ENCODE peak calls at places on chromosomes 13 and 19, in ten cellular contexts. One of them, this sample, is unnamed.

GRCh38 chr19:55913643-55914268 is 18.4 kb downstream of the NLRP13 start:
- DNase-seq in activated B cell treated with CpG ODN at 0.5 μM for 24 hours: no peak
- DNase-seq in bronchial epithelial cell: no peak
- DNase-seq in sigmoid colon: no peak
- DNase-seq in testis: no peak
- DNase-seq in CD4-positive, alpha-beta T cell: no peak
- DNase-seq in activated CD8-positive, alpha-beta T cell treated with anti-CD3 and anti-CD28 coated beads for 36 hours: peak
- DNase-seq in stomach: no peak
- DNase-seq in cardiac fibroblast: no peak
- DNase-seq in uterus: no peak
- DNase-seq in this sample: no peak

GRCh38 chr19:39032164-39032918 is at the start of gene FBXO27:
- DNase-seq in activated B cell treated with CpG ODN at 0.5 μM for 24 hours: no peak
- DNase-seq in bronchial epithelial cell: peak
- DNase-seq in sigmoid colon: no peak
- DNase-seq in testis: peak
- DNase-seq in CD4-positive, alpha-beta T cell: peak
- DNase-seq in activated CD8-positive, alpha-beta T cell treated with anti-CD3 and anti-CD28 coated beads for 36 hours: peak
- DNase-seq in stomach: no peak
- DNase-seq in cardiac fibroblast: peak
- DNase-seq in uterus: no peak
- DNase-seq in this sample: peak

GRCh38 chr13:111630411-111630810 is 310.0 kb downstream of the TEX29 start:
- DNase-seq in activated B cell treated with CpG ODN at 0.5 μM for 24 hours: no peak
- DNase-seq in bronchial epithelial cell: no peak
- DNase-seq in sigmoid colon: no peak
- DNase-seq in testis: no peak
- DNase-seq in CD4-positive, alpha-beta T cell: no peak
- DNase-seq in activated CD8-positive, alpha-beta T cell treated with anti-CD3 and anti-CD28 coated beads for 36 hours: no peak
- DNase-seq in stomach: no peak
- DNase-seq in cardiac fibroblast: no peak
- DNase-seq in uterus: no peak
- DNase-seq in this sample: no peak

GRCh38 chr19:2173841-2174577 is 10.3 kb downstream of the DOT1L start:
- DNase-seq in activated B cell treated with CpG ODN at 0.5 μM for 24 hours: no peak
- DNase-seq in bronchial epithelial cell: no peak
- DNase-seq in sigmoid colon: no peak
- DNase-seq in testis: peak
- DNase-seq in CD4-positive, alpha-beta T cell: no peak
- DNase-seq in activated CD8-positive, alpha-beta T cell treated with anti-CD3 and anti-CD28 coated beads for 36 hours: peak
- DNase-seq in stomach: no peak
- DNase-seq in cardiac fibroblast: no peak
- DNase-seq in uterus: no peak
- DNase-seq in this sample: no peak

GRCh38 chr19:10565028-10565566 is 713 bp downstream of the KRI1 start:
- DNase-seq in activated B cell treated with CpG ODN at 0.5 μM for 24 hours: no peak
- DNase-seq in bronchial epithelial cell: no peak
- DNase-seq in sigmoid colon: peak
- DNase-seq in testis: no peak
- DNase-seq in CD4-positive, alpha-beta T cell: peak
- DNase-seq in activated CD8-positive, alpha-beta T cell treated with anti-CD3 and anti-CD28 coated beads for 36 hours: peak
- DNase-seq in stomach: peak
- DNase-seq in cardiac fibroblast: peak
- DNase-seq in uterus: peak
- DNase-seq in this sample: peak

GRCh38 chr19:27774337-27774736 is 1438.6 kb downstream of the UQCRFS1 start:
- DNase-seq in activated B cell treated with CpG ODN at 0.5 μM for 24 hours: no peak
- DNase-seq in bronchial epithelial cell: no peak
- DNase-seq in sigmoid colon: no peak
- DNase-seq in testis: no peak
- DNase-seq in CD4-positive, alpha-beta T cell: no peak
- DNase-seq in activated CD8-positive, alpha-beta T cell treated with anti-CD3 and anti-CD28 coated beads for 36 hours: peak
- DNase-seq in stomach: no peak
- DNase-seq in cardiac fibroblast: peak
- DNase-seq in uterus: no peak
- DNase-seq in this sample: no peak

GRCh38 chr19:5023128-5023571 is 54.2 kb downstream of the KDM4B start:
- DNase-seq in activated B cell treated with CpG ODN at 0.5 μM for 24 hours: no peak
- DNase-seq in bronchial epithelial cell: no peak
- DNase-seq in sigmoid colon: peak
- DNase-seq in testis: peak
- DNase-seq in CD4-positive, alpha-beta T cell: no peak
- DNase-seq in activated CD8-positive, alpha-beta T cell treated with anti-CD3 and anti-CD28 coated beads for 36 hours: no peak
- DNase-seq in stomach: no peak
- DNase-seq in cardiac fibroblast: no peak
- DNase-seq in uterus: peak
- DNase-seq in this sample: no peak

GRCh38 chr13:50236898-50237318 is 221.7 kb downstream of the KCNRG start:
- DNase-seq in activated B cell treated with CpG ODN at 0.5 μM for 24 hours: no peak
- DNase-seq in bronchial epithelial cell: no peak
- DNase-seq in sigmoid colon: no peak
- DNase-seq in testis: no peak
- DNase-seq in CD4-positive, alpha-beta T cell: no peak
- DNase-seq in activated CD8-positive, alpha-beta T cell treated with anti-CD3 and anti-CD28 coated beads for 36 hours: peak
- DNase-seq in stomach: no peak
- DNase-seq in cardiac fibroblast: peak
- DNase-seq in uterus: no peak
- DNase-seq in this sample: peak

GRCh38 chr13:30038884-30039283 is 188.5 kb upstream of the UBL3 start:
- DNase-seq in activated B cell treated with CpG ODN at 0.5 μM for 24 hours: no peak
- DNase-seq in bronchial epithelial cell: no peak
- DNase-seq in sigmoid colon: no peak
- DNase-seq in testis: no peak
- DNase-seq in CD4-positive, alpha-beta T cell: no peak
- DNase-seq in activated CD8-positive, alpha-beta T cell treated with anti-CD3 and anti-CD28 coated beads for 36 hours: no peak
- DNase-seq in stomach: no peak
- DNase-seq in cardiac fibroblast: peak
- DNase-seq in uterus: peak
- DNase-seq in this sample: no peak

GRCh38 chr19:12841094-12841493 is 2.8 kb downstream of the MAST1 start:
- DNase-seq in activated B cell treated with CpG ODN at 0.5 μM for 24 hours: no peak
- DNase-seq in bronchial epithelial cell: no peak
- DNase-seq in sigmoid colon: no peak
- DNase-seq in testis: peak
- DNase-seq in CD4-positive, alpha-beta T cell: no peak
- DNase-seq in activated CD8-positive, alpha-beta T cell treated with anti-CD3 and anti-CD28 coated beads for 36 hours: peak
- DNase-seq in stomach: no peak
- DNase-seq in cardiac fibroblast: peak
- DNase-seq in uterus: no peak
- DNase-seq in this sample: no peak

DNA sequence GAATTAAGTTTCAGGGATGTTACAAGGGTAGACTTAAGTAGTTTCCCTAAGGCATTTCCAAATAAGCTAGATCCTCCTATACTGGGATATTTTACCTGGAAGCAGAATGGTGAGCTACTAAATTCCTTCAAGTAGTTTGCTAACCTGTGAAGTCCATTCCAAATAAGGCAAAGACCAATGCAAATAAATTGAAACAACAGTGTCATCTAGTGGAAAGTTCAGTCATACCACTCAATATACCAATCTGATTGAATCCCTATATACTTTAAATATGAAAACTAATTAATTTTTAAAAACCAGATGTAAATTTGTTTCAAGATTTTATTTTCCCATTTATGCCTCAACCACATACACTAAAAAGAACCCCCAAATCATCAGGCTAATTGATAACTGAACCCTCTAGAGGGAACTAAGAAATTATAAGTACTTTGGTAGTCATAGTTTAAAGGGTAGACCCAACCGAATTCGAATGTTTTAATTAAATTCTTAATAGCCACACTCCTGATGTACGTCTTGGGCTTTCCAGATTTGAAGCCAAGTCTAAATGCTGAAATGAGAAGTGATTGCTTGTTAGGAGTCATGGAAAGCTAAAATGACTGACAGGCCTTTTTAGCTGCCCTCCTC is 223.7 kb downstream of the TBC1D4 start:
- DNase-seq in activated B cell treated with CpG ODN at 0.5 μM for 24 hours: no peak
- DNase-seq in bronchial epithelial cell: peak
- DNase-seq in sigmoid colon: no peak
- DNase-seq in testis: no peak
- DNase-seq in CD4-positive, alpha-beta T cell: no peak
- DNase-seq in activated CD8-positive, alpha-beta T cell treated with anti-CD3 and anti-CD28 coated beads for 36 hours: no peak
- DNase-seq in stomach: no peak
- DNase-seq in cardiac fibroblast: peak
- DNase-seq in uterus: no peak
- DNase-seq in this sample: no peak
- TF ChIP-seq CTCF in activated B cell treated with CpG ODN at 0.5 μM for 24 hours: no peak
- TF ChIP-seq CTCF in bronchial epithelial cell: peak
- TF ChIP-seq CTCF in sigmoid colon: peak
- TF ChIP-seq CTCF in testis: peak
- TF ChIP-seq CTCF in CD4-positive, alpha-beta T cell: peak
- TF ChIP-seq CTCF in activated CD8-positive, alpha-beta T cell treated with anti-CD3 and anti-CD28 coated beads for 36 hours: peak
- TF ChIP-seq CTCF in stomach: no peak
- TF ChIP-seq CTCF in cardiac fibroblast: peak
- TF ChIP-seq CTCF in uterus: peak
- TF ChIP-seq CTCF in this sample: peak

GRCh38 chr19:3656747-3657394 is 30.3 kb upstream of the CACTIN start:
- DNase-seq in activated B cell treated with CpG ODN at 0.5 μM for 24 hours: no peak
- DNase-seq in bronchial epithelial cell: peak
- DNase-seq in sigmoid colon: no peak
- DNase-seq in testis: no peak
- DNase-seq in CD4-positive, alpha-beta T cell: no peak
- DNase-seq in activated CD8-positive, alpha-beta T cell treated with anti-CD3 and anti-CD28 coated beads for 36 hours: no peak
- DNase-seq in stomach: no peak
- DNase-seq in cardiac fibroblast: no peak
- DNase-seq in uterus: no peak
- DNase-seq in this sample: no peak

GRCh38 chr19:3658004-3658822 is 31.6 kb upstream of the CACTIN start:
- DNase-seq in activated B cell treated with CpG ODN at 0.5 μM for 24 hours: no peak
- DNase-seq in bronchial epithelial cell: no peak
- DNase-seq in sigmoid colon: no peak
- DNase-seq in testis: peak
- DNase-seq in CD4-positive, alpha-beta T cell: no peak
- DNase-seq in activated CD8-positive, alpha-beta T cell treated with anti-CD3 and anti-CD28 coated beads for 36 hours: no peak
- DNase-seq in stomach: peak
- DNase-seq in cardiac fibroblast: no peak
- DNase-seq in uterus: no peak
- DNase-seq in this sample: no peak

GRCh38 chr19:3656073-3656746 is 29.6 kb upstream of the CACTIN start:
- DNase-seq in activated B cell treated with CpG ODN at 0.5 μM for 24 hours: no peak
- DNase-seq in bronchial epithelial cell: no peak
- DNase-seq in sigmoid colon: no peak
- DNase-seq in testis: no peak
- DNase-seq in CD4-positive, alpha-beta T cell: no peak
- DNase-seq in activated CD8-positive, alpha-beta T cell treated with anti-CD3 and anti-CD28 coated beads for 36 hours: no peak
- DNase-seq in stomach: no peak
- DNase-seq in cardiac fibroblast: peak
- DNase-seq in uterus: no peak
- DNase-seq in this sample: no peak

GRCh38 chr19:3658823-3659745 is 32.5 kb upstream of the CACTIN start:
- DNase-seq in activated B cell treated with CpG ODN at 0.5 μM for 24 hours: no peak
- DNase-seq in bronchial epithelial cell: no peak
- DNase-seq in sigmoid colon: no peak
- DNase-seq in testis: no peak
- DNase-seq in CD4-positive, alpha-beta T cell: no peak
- DNase-seq in activated CD8-positive, alpha-beta T cell treated with anti-CD3 and anti-CD28 coated beads for 36 hours: no peak
- DNase-seq in stomach: no peak
- DNase-seq in cardiac fibroblast: no peak
- DNase-seq in uterus: no peak
- DNase-seq in this sample: no peak

DNA sequence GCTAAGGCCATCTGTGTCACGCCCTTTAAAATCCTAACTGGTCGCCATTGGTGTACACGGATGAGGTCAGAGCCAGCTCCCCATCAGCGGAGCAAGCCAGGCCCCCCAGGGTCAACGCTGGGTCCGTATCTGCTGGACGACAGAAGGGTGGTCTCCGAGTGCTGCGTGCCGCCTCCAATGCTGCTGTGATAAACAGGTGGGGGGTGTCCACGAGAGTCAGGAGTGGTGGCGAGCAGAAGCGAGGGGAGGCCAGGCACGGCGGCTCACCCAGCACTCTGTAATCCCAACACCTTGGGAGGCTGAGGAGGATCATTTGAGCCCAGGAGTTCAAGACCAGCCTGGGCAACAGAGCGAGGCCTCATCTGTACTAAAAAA is 30.8 kb upstream of the CACTIN start:
- DNase-seq in activated B cell treated with CpG ODN at 0.5 μM for 24 hours: no peak
- DNase-seq in bronchial epithelial cell: no peak
- DNase-seq in sigmoid colon: no peak
- DNase-seq in testis: no peak
- DNase-seq in CD4-positive, alpha-beta T cell: no peak
- DNase-seq in activated CD8-positive, alpha-beta T cell treated with anti-CD3 and anti-CD28 coated beads for 36 hours: no peak
- DNase-seq in stomach: no peak
- DNase-seq in cardiac fibroblast: no peak
- DNase-seq in uterus: no peak
- DNase-seq in this sample: no peak
- TF ChIP-seq CTCF in activated B cell treated with CpG ODN at 0.5 μM for 24 hours: no peak
- TF ChIP-seq CTCF in bronchial epithelial cell: no peak
- TF ChIP-seq CTCF in sigmoid colon: no peak
- TF ChIP-seq CTCF in testis: no peak
- TF ChIP-seq CTCF in CD4-positive, alpha-beta T cell: no peak
- TF ChIP-seq CTCF in activated CD8-positive, alpha-beta T cell treated with anti-CD3 and anti-CD28 coated beads for 36 hours: no peak
- TF ChIP-seq CTCF in stomach: no peak
- TF ChIP-seq CTCF in cardiac fibroblast: no peak
- TF ChIP-seq CTCF in uterus: no peak
- TF ChIP-seq CTCF in this sample: no peak

GRCh38 chr13:22447132-22447886 is 733.5 kb upstream of the SGCG start:
- DNase-seq in activated B cell treated with CpG ODN at 0.5 μM for 24 hours: no peak
- DNase-seq in bronchial epithelial cell: no peak
- DNase-seq in sigmoid colon: no peak
- DNase-seq in testis: no peak
- DNase-seq in CD4-positive, alpha-beta T cell: no peak
- DNase-seq in activated CD8-positive, alpha-beta T cell treated with anti-CD3 and anti-CD28 coated beads for 36 hours: no peak
- DNase-seq in stomach: no peak
- DNase-seq in cardiac fibroblast: no peak
- DNase-seq in uterus: no peak
- DNase-seq in this sample: no peak
- TF ChIP-seq CTCF in activated B cell treated with CpG ODN at 0.5 μM for 24 hours: no peak
- TF ChIP-seq CTCF in bronchial epithelial cell: no peak
- TF ChIP-seq CTCF in sigmoid colon: no peak
- TF ChIP-seq CTCF in testis: no peak
- TF ChIP-seq CTCF in CD4-positive, alpha-beta T cell: no peak
- TF ChIP-seq CTCF in activated CD8-positive, alpha-beta T cell treated with anti-CD3 and anti-CD28 coated beads for 36 hours: no peak
- TF ChIP-seq CTCF in stomach: no peak
- TF ChIP-seq CTCF in cardiac fibroblast: no peak
- TF ChIP-seq CTCF in uterus: no peak
- TF ChIP-seq CTCF in this sample: no peak

DNA sequence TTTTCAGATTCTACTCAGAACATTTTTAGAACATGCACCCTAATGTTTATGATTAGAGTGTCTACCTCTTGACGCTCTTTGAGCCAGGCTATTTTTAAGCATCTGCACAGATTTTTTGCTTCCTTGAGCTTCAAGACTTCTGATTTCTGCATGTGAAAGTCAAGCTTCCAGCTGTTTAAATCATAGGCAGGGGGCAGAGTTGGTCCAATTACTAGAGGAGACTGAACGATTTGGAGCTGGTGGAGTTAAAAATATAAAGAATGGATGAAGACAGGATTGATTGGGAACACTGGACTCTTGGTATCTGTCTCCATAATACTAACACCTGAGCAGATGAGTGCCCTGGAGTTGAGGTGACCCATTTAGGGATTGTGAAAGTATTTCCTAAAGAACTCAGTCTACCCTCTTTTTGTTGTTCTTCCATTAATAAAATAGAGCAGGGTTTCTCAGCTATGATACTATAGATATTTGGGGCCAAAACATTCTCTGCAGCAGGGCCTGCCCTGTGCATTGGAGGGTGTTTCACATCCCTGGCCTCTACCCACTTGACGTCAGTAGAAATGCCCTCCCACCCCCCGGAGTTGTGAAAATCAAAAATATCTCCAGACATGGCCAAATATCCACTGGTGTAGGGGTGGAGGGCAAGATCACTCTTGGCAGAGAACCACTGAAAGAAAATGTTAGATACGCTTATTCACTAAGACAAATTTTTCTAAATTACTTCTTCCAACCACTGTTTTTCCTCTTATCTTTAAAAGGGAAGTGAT is 160.1 kb downstream of the COG6 start:
- DNase-seq in activated B cell treated with CpG ODN at 0.5 μM for 24 hours: no peak
- DNase-seq in bronchial epithelial cell: no peak
- DNase-seq in sigmoid colon: no peak
- DNase-seq in testis: no peak
- DNase-seq in CD4-positive, alpha-beta T cell: no peak
- DNase-seq in activated CD8-positive, alpha-beta T cell treated with anti-CD3 and anti-CD28 coated beads for 36 hours: no peak
- DNase-seq in stomach: no peak
- DNase-seq in cardiac fibroblast: peak
- DNase-seq in uterus: no peak
- DNase-seq in this sample: no peak
- TF ChIP-seq CTCF in activated B cell treated with CpG ODN at 0.5 μM for 24 hours: no peak
- TF ChIP-seq CTCF in bronchial epithelial cell: no peak
- TF ChIP-seq CTCF in sigmoid colon: no peak
- TF ChIP-seq CTCF in testis: no peak
- TF ChIP-seq CTCF in CD4-positive, alpha-beta T cell: no peak
- TF ChIP-seq CTCF in activated CD8-positive, alpha-beta T cell treated with anti-CD3 and anti-CD28 coated beads for 36 hours: no peak
- TF ChIP-seq CTCF in stomach: no peak
- TF ChIP-seq CTCF in cardiac fibroblast: no peak
- TF ChIP-seq CTCF in uterus: no peak
- TF ChIP-seq CTCF in this sample: no peak